ENCODE peak calls at places on chromosomes 3 and 15, in seven cellular contexts. L is psoas muscle; W is GM13976; K is fibroblast of mammary gland; A is CD8-positive, alpha-beta T cell; G is CD4-positive, alpha-beta T cell; D is GM13977. Y is an unnamed sample.

GRCh38 chr3:171959532-171960044 is 79.8 kb upstream of the FNDC3B start:
- DNase-seq in K (no peak), L (no peak), D (no peak), A (no peak), G (no peak), W (no peak), Y (no peak)

GRCh38 chr3:197956626-197956988 is 3.4 kb upstream of the LMLN start:
- DNase-seq in G (no peak), A (no peak), K (no peak), L (no peak), D (no peak), W (no peak), Y (no peak)

GRCh38 chr3:133023301-133023830 is 14.8 kb upstream of the TMEM108 start:
- DNase-seq in K (no peak), A (no peak), L (no peak), W (no peak), G (no peak), D (no peak), Y (no peak)

GRCh38 chr3:11690863-11691833 is 47.4 kb upstream of the VGLL4 start:
- DNase-seq in G (no peak), D (no peak), K (no peak), W (no peak), A (no peak), L (no peak), Y (no peak)

GRCh38 chr3:81816473-81817260 is 55.2 kb upstream of the GBE1 start:
- DNase-seq in L (no peak), G (no peak), W (peak; percentile 51), A (no peak), D (peak; percentile 59), K (peak; percentile 75), Y (no peak)

GRCh38 chr3:34346656-34347055 is 548.2 kb downstream of the PDCD6IP start:
- DNase-seq in W (no peak), L (no peak), G (no peak), A (no peak), D (no peak), K (no peak), Y (no peak)

GRCh38 chr15:61199681-61200080 is 29.4 kb downstream of the RORA start:
- DNase-seq in G (no peak), L (no peak), D (no peak), A (no peak), K (no peak), W (no peak), Y (no peak)

GRCh38 chr3:122533931-122534334 is 19.2 kb upstream of the KPNA1 start:
- DNase-seq in L (no peak), W (peak; percentile 81), G (no peak), A (no peak), D (peak; percentile 82), K (peak; percentile 83), Y (no peak)

GRCh38 chr3:184741798-184742675 is 30.2 kb upstream of the MAGEF1 start:
- DNase-seq in D (no peak), L (no peak), K (no peak), W (no peak), G (no peak), A (no peak), Y (no peak)

GRCh38 chr15:79050977-79051376 is 39.6 kb downstream of the RASGRF1 start:
- DNase-seq in W (no peak), A (no peak), G (no peak), K (no peak), D (no peak), L (no peak), Y (no peak)

GRCh38 chr3:34687671-34688070 is 889.2 kb downstream of the PDCD6IP start:
- DNase-seq in K (no peak), A (no peak), L (no peak), W (no peak), G (no peak), D (no peak), Y (no peak)

GRCh38 chr3:87771338-87772059 is 287.3 kb downstream of the CGGBP1 start:
- DNase-seq in K (peak; percentile 35), G (peak; percentile 35), A (peak; percentile 29), D (peak; percentile 26), W (peak; percentile 18), L (peak; percentile 50), Y (no peak)

DNA sequence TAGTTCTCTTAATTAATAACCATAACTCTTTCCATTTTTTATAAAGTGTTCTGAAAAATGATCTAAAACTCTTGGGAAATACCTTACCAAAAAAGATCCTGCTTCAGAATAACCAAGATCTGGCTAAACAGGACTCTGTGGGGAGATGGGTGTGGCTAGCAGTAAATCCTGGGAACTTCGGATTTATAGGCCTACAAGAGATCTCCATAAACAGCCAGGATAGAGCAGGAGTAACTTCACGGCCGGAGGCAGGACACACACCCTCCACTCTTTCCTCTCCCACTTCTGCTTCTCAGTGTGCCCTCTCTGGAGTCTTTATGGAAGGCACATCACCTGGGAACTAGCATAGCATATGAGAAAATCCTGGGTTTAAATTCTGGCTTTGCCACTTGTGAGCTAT is 309.4 kb upstream of the SOX2 start:
- DNase-seq in L (no peak), K (no peak), G (no peak), W (no peak), D (no peak), A (no peak), Y (no peak)
- TF ChIP-seq CTCF in L (no peak), K (no peak), G (no peak), W (no peak), D (no peak), A (no peak), Y (no peak)

GRCh38 chr15:31245135-31245689 is 81.4 kb upstream of the KLF13 start:
- DNase-seq in L (no peak), A (no peak), K (no peak), D (no peak), G (no peak), W (no peak), Y (no peak)

GRCh38 chr15:31238906-31239305 is 87.7 kb upstream of the KLF13 start:
- DNase-seq in D (no peak), L (no peak), W (no peak), G (no peak), K (no peak), A (no peak), Y (no peak)

GRCh38 chr15:31243895-31244294 is 82.7 kb upstream of the KLF13 start:
- DNase-seq in D (no peak), K (no peak), W (no peak), A (no peak), G (no peak), L (no peak), Y (no peak)

GRCh38 chr15:31239409-31239808 is 87.2 kb upstream of the KLF13 start:
- DNase-seq in A (no peak), G (no peak), W (no peak), K (no peak), D (no peak), L (no peak), Y (no peak)

GRCh38 chr15:31241888-31242287 is 84.7 kb upstream of the KLF13 start:
- DNase-seq in D (no peak), L (no peak), G (no peak), A (no peak), W (no peak), K (no peak), Y (no peak)
- TF ChIP-seq CTCF in D (no peak), L (no peak), G (no peak), A (no peak), W (no peak), K (no peak), Y (no peak)

DNA sequence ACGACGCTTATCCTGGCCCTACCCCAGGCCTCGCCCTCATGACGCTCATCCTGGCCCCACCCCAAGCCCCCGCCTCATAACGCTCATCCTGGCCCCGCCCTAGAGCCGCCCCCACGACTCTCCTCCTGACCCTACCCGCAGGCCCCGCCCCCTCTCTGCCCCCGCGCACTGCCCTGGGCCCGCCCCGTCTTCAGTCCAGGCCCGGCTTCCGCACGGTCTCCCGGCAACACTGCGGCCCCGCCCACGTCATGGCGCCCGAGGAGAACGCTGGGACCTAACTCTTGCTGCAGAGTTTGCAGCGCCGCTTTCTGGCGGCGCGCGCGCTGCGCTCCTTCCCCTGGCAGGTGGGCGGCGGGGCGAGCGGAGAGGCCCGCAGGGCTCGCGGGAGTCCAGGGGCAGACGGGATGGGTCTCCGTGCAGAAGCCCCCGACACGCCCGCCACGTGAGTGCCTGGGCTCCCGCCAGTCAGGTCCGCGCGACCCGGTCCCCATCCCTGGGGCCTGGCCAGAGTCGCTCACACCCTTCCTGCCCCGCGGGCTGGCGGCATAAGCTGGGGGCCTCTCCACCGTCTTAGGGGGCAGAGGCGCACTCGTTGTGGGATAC is 52.5 kb upstream of the ROPN1B start:
- DNase-seq in L (no peak), G (peak; percentile 94), D (peak; percentile 91), W (peak; percentile 92), A (peak; percentile 98), K (peak; percentile 88), Y (peak; percentile 98)
- TF ChIP-seq CTCF in L (no peak), G (no peak), D (peak; percentile 54), W (peak; percentile 54), A (peak; percentile 18), K (no peak), Y (no peak)

DNA sequence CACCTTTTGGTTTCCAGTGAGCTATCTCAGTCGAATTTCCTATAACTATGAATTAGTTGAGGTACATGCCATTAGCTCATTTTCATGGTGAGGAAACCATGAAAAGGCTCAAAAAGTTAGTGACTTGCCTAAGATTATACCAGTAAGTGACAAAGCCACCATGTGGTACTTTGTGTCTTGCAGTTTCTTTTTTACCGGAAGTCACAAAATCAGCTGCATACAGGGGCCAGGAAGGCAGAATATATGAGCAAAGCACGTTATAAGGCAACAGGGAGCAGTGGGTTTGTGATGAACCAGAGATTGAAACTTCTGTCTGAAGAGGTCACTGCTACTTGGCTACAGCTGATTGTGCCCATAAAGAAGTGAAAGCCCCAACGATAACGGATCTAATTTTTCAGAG is 50.3 kb downstream of the CMTM8 start:
- DNase-seq in G (no peak), K (no peak), D (peak; percentile 13), W (peak; percentile 26), L (no peak), A (no peak), Y (no peak)
- TF ChIP-seq CTCF in G (peak; percentile 19), K (no peak), D (no peak), W (no peak), L (no peak), A (no peak), Y (no peak)

GRCh38 chr3:127867986-127868385 is 45.7 kb upstream of the MGLL start:
- DNase-seq in G (no peak), L (no peak), A (no peak), D (no peak), K (peak; percentile 68), W (no peak), Y (no peak)

GRCh38 chr3:127867412-127867811 is 45.1 kb upstream of the MGLL start:
- DNase-seq in K (no peak), L (no peak), A (no peak), D (no peak), W (no peak), G (no peak), Y (no peak)

GRCh38 chr3:127860223-127860622 is 37.9 kb upstream of the MGLL start:
- DNase-seq in L (no peak), W (no peak), K (no peak), G (no peak), A (no peak), D (no peak), Y (no peak)

GRCh38 chr3:127865941-127866340 is 43.6 kb upstream of the MGLL start:
- DNase-seq in L (no peak), G (no peak), W (no peak), A (no peak), D (no peak), K (peak; percentile 70), Y (no peak)
- TF ChIP-seq CTCF in L (no peak), G (no peak), W (no peak), A (no peak), D (no peak), K (peak; percentile 28), Y (no peak)

Y was measured in heart left ventricle.